ENCODE peak calls at places on chromosomes 5 and 9, in nine cellular contexts. One of them, this sample, is unnamed.
A peak's percentile ranks its signal among the peaks of the same experiment; 100 is the strongest.

GRCh38 chr9:114409103-114409780 is 21.5 kb upstream of the AKNA start:
- DNase-seq in GM10248: no peak
- DNase-seq in cardiac muscle cell: peak; percentile 36
- DNase-seq in body of pancreas: no peak
- DNase-seq in astrocyte of the spinal cord: peak; percentile 43
- DNase-seq in uterus: no peak
- DNase-seq in sigmoid colon: no peak
- DNase-seq in GM12865: peak; percentile 60
- DNase-seq in endothelial cell: no peak
- DNase-seq in this sample: no peak

GRCh38 chr9:112315905-112316304 is 17.5 kb downstream of the PTBP3 start:
- DNase-seq in GM10248: no peak
- DNase-seq in cardiac muscle cell: no peak
- DNase-seq in body of pancreas: no peak
- DNase-seq in astrocyte of the spinal cord: no peak
- DNase-seq in uterus: no peak
- DNase-seq in sigmoid colon: no peak
- DNase-seq in GM12865: no peak
- DNase-seq in endothelial cell: no peak
- DNase-seq in this sample: no peak

GRCh38 chr5:2981652-2982051 is 230.2 kb upstream of the IRX2 start:
- DNase-seq in GM10248: no peak
- DNase-seq in cardiac muscle cell: no peak
- DNase-seq in body of pancreas: no peak
- DNase-seq in astrocyte of the spinal cord: no peak
- DNase-seq in uterus: no peak
- DNase-seq in sigmoid colon: no peak
- DNase-seq in GM12865: no peak
- DNase-seq in endothelial cell: no peak
- DNase-seq in this sample: no peak

GRCh38 chr5:28313543-28314334 is 1275.4 kb upstream of the CDH9 start:
- DNase-seq in GM10248: no peak
- DNase-seq in cardiac muscle cell: peak; percentile 32
- DNase-seq in body of pancreas: no peak
- DNase-seq in astrocyte of the spinal cord: peak; percentile 42
- DNase-seq in uterus: no peak
- DNase-seq in sigmoid colon: no peak
- DNase-seq in GM12865: no peak
- DNase-seq in endothelial cell: no peak
- DNase-seq in this sample: no peak

GRCh38 chr9:106964822-106965525 is 102.0 kb downstream of the ZNF462 start:
- DNase-seq in GM10248: no peak
- DNase-seq in cardiac muscle cell: no peak
- DNase-seq in body of pancreas: no peak
- DNase-seq in astrocyte of the spinal cord: no peak
- DNase-seq in uterus: no peak
- DNase-seq in sigmoid colon: no peak
- DNase-seq in GM12865: no peak
- DNase-seq in endothelial cell: no peak
- DNase-seq in this sample: no peak

GRCh38 chr5:98796197-98796972 is 22.9 kb downstream of the RGMB start:
- DNase-seq in GM10248: peak; percentile 68
- DNase-seq in cardiac muscle cell: peak; percentile 66
- DNase-seq in body of pancreas: peak; percentile 56
- DNase-seq in astrocyte of the spinal cord: peak; percentile 81
- DNase-seq in uterus: peak; percentile 31
- DNase-seq in sigmoid colon: no peak
- DNase-seq in GM12865: peak; percentile 60
- DNase-seq in endothelial cell: peak; percentile 67
- DNase-seq in this sample: no peak

GRCh38 chr5:56264417-56265025 is 31.4 kb upstream of the ANKRD55 start:
- DNase-seq in GM10248: no peak
- DNase-seq in cardiac muscle cell: peak; percentile 29
- DNase-seq in body of pancreas: peak; percentile 51
- DNase-seq in astrocyte of the spinal cord: peak; percentile 41
- DNase-seq in uterus: peak; percentile 23
- DNase-seq in sigmoid colon: no peak
- DNase-seq in GM12865: peak; percentile 41
- DNase-seq in endothelial cell: peak; percentile 51
- DNase-seq in this sample: no peak

GRCh38 chr9:116323012-116323411 is 169.4 kb downstream of the PAPPA start:
- DNase-seq in GM10248: no peak
- DNase-seq in cardiac muscle cell: no peak
- DNase-seq in body of pancreas: no peak
- DNase-seq in astrocyte of the spinal cord: no peak
- DNase-seq in uterus: no peak
- DNase-seq in sigmoid colon: no peak
- DNase-seq in GM12865: no peak
- DNase-seq in endothelial cell: no peak
- DNase-seq in this sample: no peak

GRCh38 chr5:73444499-73445432 is 3.8 kb downstream of the FOXD1 start:
- DNase-seq in GM10248: no peak
- DNase-seq in cardiac muscle cell: no peak
- DNase-seq in body of pancreas: no peak
- DNase-seq in astrocyte of the spinal cord: peak; percentile 50
- DNase-seq in uterus: no peak
- DNase-seq in sigmoid colon: no peak
- DNase-seq in GM12865: no peak
- DNase-seq in endothelial cell: no peak
- DNase-seq in this sample: no peak

GRCh38 chr5:170638051-170638450 is 134.2 kb downstream of the KCNIP1 start:
- DNase-seq in GM10248: no peak
- DNase-seq in cardiac muscle cell: no peak
- DNase-seq in body of pancreas: no peak
- DNase-seq in astrocyte of the spinal cord: no peak
- DNase-seq in uterus: no peak
- DNase-seq in sigmoid colon: peak; percentile 55
- DNase-seq in GM12865: no peak
- DNase-seq in endothelial cell: no peak
- DNase-seq in this sample: no peak

GRCh38 chr9:95373069-95373681 is 55.7 kb upstream of the FANCC start:
- DNase-seq in GM10248: no peak
- DNase-seq in cardiac muscle cell: no peak
- DNase-seq in body of pancreas: no peak
- DNase-seq in astrocyte of the spinal cord: no peak
- DNase-seq in uterus: no peak
- DNase-seq in sigmoid colon: no peak
- DNase-seq in GM12865: no peak
- DNase-seq in endothelial cell: no peak
- DNase-seq in this sample: no peak

GRCh38 chr9:88814521-88815101 is 176.7 kb upstream of the S1PR3 start:
- DNase-seq in GM10248: no peak
- DNase-seq in cardiac muscle cell: peak; percentile 40
- DNase-seq in body of pancreas: no peak
- DNase-seq in astrocyte of the spinal cord: peak; percentile 55
- DNase-seq in uterus: no peak
- DNase-seq in sigmoid colon: no peak
- DNase-seq in GM12865: no peak
- DNase-seq in endothelial cell: no peak
- DNase-seq in this sample: no peak

GRCh38 chr5:82320971-82321370 is 42.8 kb upstream of the RPS23 start:
- DNase-seq in GM10248: no peak
- DNase-seq in cardiac muscle cell: no peak
- DNase-seq in body of pancreas: no peak
- DNase-seq in astrocyte of the spinal cord: no peak
- DNase-seq in uterus: no peak
- DNase-seq in sigmoid colon: no peak
- DNase-seq in GM12865: no peak
- DNase-seq in endothelial cell: no peak
- DNase-seq in this sample: no peak

GRCh38 chr5:71681282-71681681 is 37.8 kb upstream of the CARTPT start:
- DNase-seq in GM10248: no peak
- DNase-seq in cardiac muscle cell: peak; percentile 38
- DNase-seq in body of pancreas: no peak
- DNase-seq in astrocyte of the spinal cord: peak; percentile 3
- DNase-seq in uterus: no peak
- DNase-seq in sigmoid colon: no peak
- DNase-seq in GM12865: no peak
- DNase-seq in endothelial cell: no peak
- DNase-seq in this sample: no peak

GRCh38 chr5:43215073-43215631 is 23.1 kb downstream of the NIM1K start:
- DNase-seq in GM10248: no peak
- DNase-seq in cardiac muscle cell: peak; percentile 34
- DNase-seq in body of pancreas: no peak
- DNase-seq in astrocyte of the spinal cord: no peak
- DNase-seq in uterus: no peak
- DNase-seq in sigmoid colon: no peak
- DNase-seq in GM12865: no peak
- DNase-seq in endothelial cell: no peak
- DNase-seq in this sample: no peak

GRCh38 chr9:21455320-21455719 is 15.1 kb downstream of the IFNA1 start:
- DNase-seq in GM10248: peak; percentile 41
- DNase-seq in cardiac muscle cell: peak; percentile 53
- DNase-seq in body of pancreas: no peak
- DNase-seq in astrocyte of the spinal cord: peak; percentile 30
- DNase-seq in uterus: no peak
- DNase-seq in sigmoid colon: no peak
- DNase-seq in GM12865: peak; percentile 53
- DNase-seq in endothelial cell: peak; percentile 33
- DNase-seq in this sample: no peak

GRCh38 chr5:85479849-85480248 is 1095.2 kb upstream of the EDIL3 start:
- DNase-seq in GM10248: no peak
- DNase-seq in cardiac muscle cell: no peak
- DNase-seq in body of pancreas: no peak
- DNase-seq in astrocyte of the spinal cord: no peak
- DNase-seq in uterus: no peak
- DNase-seq in sigmoid colon: no peak
- DNase-seq in GM12865: no peak
- DNase-seq in endothelial cell: no peak
- DNase-seq in this sample: no peak

GRCh38 chr5:116145416-116145815 is 60.6 kb downstream of the COMMD10 start:
- DNase-seq in GM10248: no peak
- DNase-seq in cardiac muscle cell: no peak
- DNase-seq in body of pancreas: no peak
- DNase-seq in astrocyte of the spinal cord: no peak
- DNase-seq in uterus: no peak
- DNase-seq in sigmoid colon: no peak
- DNase-seq in GM12865: no peak
- DNase-seq in endothelial cell: no peak
- DNase-seq in this sample: no peak

GRCh38 chr5:40276426-40277102 is 403.2 kb upstream of the PTGER4 start:
- DNase-seq in GM10248: no peak
- DNase-seq in cardiac muscle cell: no peak
- DNase-seq in body of pancreas: no peak
- DNase-seq in astrocyte of the spinal cord: no peak
- DNase-seq in uterus: no peak
- DNase-seq in sigmoid colon: no peak
- DNase-seq in GM12865: no peak
- DNase-seq in endothelial cell: no peak
- DNase-seq in this sample: no peak

GRCh38 chr5:40270274-40270855 is 409.4 kb upstream of the PTGER4 start:
- DNase-seq in GM10248: no peak
- DNase-seq in cardiac muscle cell: no peak
- DNase-seq in body of pancreas: no peak
- DNase-seq in astrocyte of the spinal cord: no peak
- DNase-seq in uterus: no peak
- DNase-seq in sigmoid colon: no peak
- DNase-seq in GM12865: no peak
- DNase-seq in endothelial cell: no peak
- DNase-seq in this sample: no peak

GRCh38 chr5:40271476-40271875 is 408.2 kb upstream of the PTGER4 start:
- DNase-seq in GM10248: no peak
- DNase-seq in cardiac muscle cell: no peak
- DNase-seq in body of pancreas: no peak
- DNase-seq in astrocyte of the spinal cord: no peak
- DNase-seq in uterus: no peak
- DNase-seq in sigmoid colon: no peak
- DNase-seq in GM12865: no peak
- DNase-seq in endothelial cell: no peak
- DNase-seq in this sample: no peak

GRCh38 chr5:40277161-40277906 is 402.4 kb upstream of the PTGER4 start:
- DNase-seq in GM10248: peak; percentile 6
- DNase-seq in cardiac muscle cell: no peak
- DNase-seq in body of pancreas: no peak
- DNase-seq in astrocyte of the spinal cord: no peak
- DNase-seq in uterus: no peak
- DNase-seq in sigmoid colon: no peak
- DNase-seq in GM12865: peak; percentile 69
- DNase-seq in endothelial cell: no peak
- DNase-seq in this sample: no peak

DNA sequence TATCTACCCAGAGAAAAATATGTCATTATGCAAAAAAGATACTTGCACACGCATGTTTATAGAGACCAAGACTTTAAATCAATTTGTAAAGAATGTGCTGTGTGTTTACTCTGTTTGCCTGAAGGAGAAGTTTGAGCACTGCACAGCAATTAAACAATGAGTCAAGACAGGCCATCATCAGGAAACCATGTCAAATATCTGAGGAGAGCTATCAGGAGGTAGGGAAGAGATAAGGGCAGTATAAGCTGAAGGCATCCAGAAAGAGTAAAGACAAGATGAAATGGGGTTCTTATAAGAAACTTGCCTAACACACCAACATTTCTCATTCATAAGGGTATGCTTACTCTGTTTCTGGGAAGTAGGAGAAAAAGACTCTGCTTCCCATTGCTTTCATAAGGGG is 405.8 kb upstream of the PTGER4 start:
- DNase-seq in GM10248: no peak
- DNase-seq in cardiac muscle cell: no peak
- DNase-seq in body of pancreas: no peak
- DNase-seq in astrocyte of the spinal cord: no peak
- DNase-seq in uterus: no peak
- DNase-seq in sigmoid colon: no peak
- DNase-seq in GM12865: no peak
- DNase-seq in endothelial cell: no peak
- DNase-seq in this sample: no peak
- TF ChIP-seq CTCF in GM10248: no peak
- TF ChIP-seq CTCF in cardiac muscle cell: no peak
- TF ChIP-seq CTCF in body of pancreas: no peak
- TF ChIP-seq CTCF in astrocyte of the spinal cord: no peak
- TF ChIP-seq CTCF in uterus: no peak
- TF ChIP-seq CTCF in sigmoid colon: no peak
- TF ChIP-seq CTCF in GM12865: no peak
- TF ChIP-seq CTCF in endothelial cell: no peak
- TF ChIP-seq CTCF in this sample: no peak

GRCh38 chr9:35756743-35757526 is 2.9 kb upstream of the MSMP start:
- DNase-seq in GM10248: peak; percentile 78
- DNase-seq in cardiac muscle cell: peak; percentile 17
- DNase-seq in body of pancreas: peak; percentile 81
- DNase-seq in astrocyte of the spinal cord: peak; percentile 29
- DNase-seq in uterus: peak; percentile 73
- DNase-seq in sigmoid colon: peak; percentile 83
- DNase-seq in GM12865: peak; percentile 89
- DNase-seq in endothelial cell: peak; percentile 62
- DNase-seq in this sample: no peak
- TF ChIP-seq CTCF in GM10248: no peak
- TF ChIP-seq CTCF in cardiac muscle cell: no peak
- TF ChIP-seq CTCF in body of pancreas: no peak
- TF ChIP-seq CTCF in astrocyte of the spinal cord: no peak
- TF ChIP-seq CTCF in uterus: peak; percentile 0
- TF ChIP-seq CTCF in sigmoid colon: peak; percentile 3
- TF ChIP-seq CTCF in GM12865: no peak
- TF ChIP-seq CTCF in endothelial cell: no peak
- TF ChIP-seq CTCF in this sample: no peak

GRCh38 chr9:97109194-97109811 is 70.4 kb upstream of the CTSV start:
- DNase-seq in GM10248: peak; percentile 44
- DNase-seq in cardiac muscle cell: peak; percentile 71
- DNase-seq in body of pancreas: peak; percentile 59
- DNase-seq in astrocyte of the spinal cord: peak; percentile 23
- DNase-seq in uterus: no peak
- DNase-seq in sigmoid colon: no peak
- DNase-seq in GM12865: peak; percentile 58
- DNase-seq in endothelial cell: peak; percentile 50
- DNase-seq in this sample: no peak
- TF ChIP-seq CTCF in GM10248: peak; percentile 69
- TF ChIP-seq CTCF in cardiac muscle cell: peak; percentile 73
- TF ChIP-seq CTCF in body of pancreas: peak; percentile 51
- TF ChIP-seq CTCF in astrocyte of the spinal cord: peak; percentile 46
- TF ChIP-seq CTCF in uterus: no peak
- TF ChIP-seq CTCF in sigmoid colon: no peak
- TF ChIP-seq CTCF in GM12865: peak; percentile 56
- TF ChIP-seq CTCF in endothelial cell: peak; percentile 19
- TF ChIP-seq CTCF in this sample: no peak

GRCh38 chr5:59348189-59348588 is 545.3 kb downstream of the PDE4D start:
- DNase-seq in GM10248: no peak
- DNase-seq in cardiac muscle cell: no peak
- DNase-seq in body of pancreas: no peak
- DNase-seq in astrocyte of the spinal cord: no peak
- DNase-seq in uterus: no peak
- DNase-seq in sigmoid colon: no peak
- DNase-seq in GM12865: no peak
- DNase-seq in endothelial cell: no peak
- DNase-seq in this sample: no peak
- TF ChIP-seq CTCF in GM10248: no peak
- TF ChIP-seq CTCF in cardiac muscle cell: no peak
- TF ChIP-seq CTCF in body of pancreas: peak; percentile 26
- TF ChIP-seq CTCF in astrocyte of the spinal cord: no peak
- TF ChIP-seq CTCF in uterus: no peak
- TF ChIP-seq CTCF in sigmoid colon: no peak
- TF ChIP-seq CTCF in GM12865: no peak
- TF ChIP-seq CTCF in endothelial cell: no peak
- TF ChIP-seq CTCF in this sample: no peak

This sample was measured in omental fat pad.